ENCODE peak calls at places on chromosomes 7 and 10, in six cellular contexts. R is K562, H is A549, U is GM12878, W is HepG2, V is endothelial cell of umbilical vein. N is an unnamed sample.

GRCh38 chr7:44962483-44963251 is 16.1 kb downstream of the MYO1G start:
- DNase-seq in R (no peak), H (no peak), U (no peak), W (no peak), V (peak; percentile 27), N (peak; percentile 24)

GRCh38 chr7:135490783-135491182 is 19.1 kb downstream of the CNOT4 start:
- DNase-seq in R (peak; percentile 58), H (no peak), U (no peak), W (no peak), V (peak; percentile 52), N (no peak)

GRCh38 chr10:639001-639750 is 50.3 kb downstream of the DIP2C start:
- DNase-seq in R (no peak), H (no peak), U (no peak), W (no peak), V (no peak), N (no peak)

GRCh38 chr10:73304876-73305275 is 52.4 kb upstream of the MRPS16 start:
- DNase-seq in R (no peak), H (no peak), U (no peak), W (no peak), V (no peak), N (no peak)

GRCh38 chr10:5968037-5968680 is 9.2 kb downstream of the IL15RA start:
- DNase-seq in R (no peak), H (no peak), U (no peak), W (no peak), V (no peak), N (no peak)

GRCh38 chr7:20330797-20331230 is at the start of gene ITGB8:
- DNase-seq in R (no peak), H (peak; percentile 26), U (no peak), W (no peak), V (peak; percentile 61), N (no peak)

GRCh38 chr7:111439977-111440376 is 122.3 kb downstream of the IMMP2L start:
- DNase-seq in R (no peak), H (no peak), U (no peak), W (no peak), V (no peak), N (no peak)

GRCh38 chr10:3948843-3949242 is 163.8 kb upstream of the KLF6 start:
- DNase-seq in R (no peak), H (no peak), U (no peak), W (no peak), V (peak; percentile 83), N (peak; percentile 12)

GRCh38 chr7:47938574-47939165 is 9.6 kb downstream of the PKD1L1 start:
- DNase-seq in R (no peak), H (no peak), U (no peak), W (no peak), V (no peak), N (no peak)

GRCh38 chr7:15305002-15305600 is 256.7 kb downstream of the AGMO start:
- DNase-seq in R (peak; percentile 19), H (peak; percentile 3), U (no peak), W (peak; percentile 33), V (peak; percentile 65), N (peak; percentile 50)

GRCh38 chr10:77162697-77163096 is 474.9 kb downstream of the KCNMA1 start:
- DNase-seq in R (no peak), H (no peak), U (no peak), W (no peak), V (peak; percentile 48), N (no peak)

GRCh38 chr10:69242844-69243212 is 22.7 kb downstream of the HKDC1 start:
- DNase-seq in R (no peak), H (no peak), U (no peak), W (no peak), V (no peak), N (peak; percentile 57)

GRCh38 chr10:114394531-114394930 is 9.8 kb downstream of the AFAP1L2 start:
- DNase-seq in R (no peak), H (no peak), U (no peak), W (no peak), V (no peak), N (no peak)

GRCh38 chr7:128247640-128248194 is 6.6 kb downstream of the LEP start:
- DNase-seq in R (no peak), H (peak; percentile 23), U (no peak), W (no peak), V (no peak), N (peak; percentile 44)

GRCh38 chr10:90306187-90306586 is 551.7 kb downstream of the HTR7 start:
- DNase-seq in R (no peak), H (no peak), U (no peak), W (no peak), V (peak; percentile 98), N (no peak)

GRCh38 chr7:120856621-120857352 is 1.2 kb downstream of the TSPAN12 start:
- DNase-seq in R (peak; percentile 45), H (peak; percentile 29), U (peak; percentile 73), W (peak; percentile 18), V (peak; percentile 51), N (peak; percentile 29)

GRCh38 chr7:129741743-129742213 is 130.3 kb downstream of the NRF1 start:
- DNase-seq in R (no peak), H (no peak), U (no peak), W (no peak), V (peak; percentile 6), N (peak; percentile 24)

GRCh38 chr7:16846611-16847165 is 35.1 kb downstream of the AGR3 start:
- DNase-seq in R (no peak), H (no peak), U (no peak), W (no peak), V (no peak), N (no peak)

GRCh38 chr10:15795000-15795792 is 65.1 kb downstream of the MINDY3 start:
- DNase-seq in R (no peak), H (no peak), U (no peak), W (no peak), V (no peak), N (no peak)

GRCh38 chr7:67484244-67484751 is 487.7 kb downstream of the TYW1 start:
- DNase-seq in R (peak; percentile 73), H (peak; percentile 64), U (no peak), W (peak; percentile 63), V (peak; percentile 10), N (peak; percentile 80)

DNA sequence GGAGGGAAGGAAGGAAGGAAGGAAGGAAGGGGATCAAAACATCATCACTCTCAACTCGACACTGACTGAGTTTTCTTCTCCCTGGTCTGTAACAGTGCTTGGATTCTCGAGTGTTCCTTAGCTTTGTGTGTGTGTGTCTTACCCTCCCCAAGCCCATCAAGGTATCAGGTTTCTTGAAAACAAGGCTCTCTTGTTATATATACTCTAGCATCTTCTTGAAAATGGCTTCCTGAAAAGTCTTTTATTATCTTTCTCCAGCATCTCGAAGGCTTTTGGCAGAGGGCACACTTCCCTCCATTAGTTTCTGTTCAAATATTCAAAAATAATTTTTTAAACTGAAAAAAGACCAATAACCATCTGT is 13.4 kb downstream of the SERPINE1 start:
- DNase-seq in R (no peak), H (no peak), U (no peak), W (no peak), V (peak; percentile 37), N (no peak)
- TF ChIP-seq MYC in R (no peak), H (no peak), U (no peak), W (no peak), V (no peak), N (no peak)

DNA sequence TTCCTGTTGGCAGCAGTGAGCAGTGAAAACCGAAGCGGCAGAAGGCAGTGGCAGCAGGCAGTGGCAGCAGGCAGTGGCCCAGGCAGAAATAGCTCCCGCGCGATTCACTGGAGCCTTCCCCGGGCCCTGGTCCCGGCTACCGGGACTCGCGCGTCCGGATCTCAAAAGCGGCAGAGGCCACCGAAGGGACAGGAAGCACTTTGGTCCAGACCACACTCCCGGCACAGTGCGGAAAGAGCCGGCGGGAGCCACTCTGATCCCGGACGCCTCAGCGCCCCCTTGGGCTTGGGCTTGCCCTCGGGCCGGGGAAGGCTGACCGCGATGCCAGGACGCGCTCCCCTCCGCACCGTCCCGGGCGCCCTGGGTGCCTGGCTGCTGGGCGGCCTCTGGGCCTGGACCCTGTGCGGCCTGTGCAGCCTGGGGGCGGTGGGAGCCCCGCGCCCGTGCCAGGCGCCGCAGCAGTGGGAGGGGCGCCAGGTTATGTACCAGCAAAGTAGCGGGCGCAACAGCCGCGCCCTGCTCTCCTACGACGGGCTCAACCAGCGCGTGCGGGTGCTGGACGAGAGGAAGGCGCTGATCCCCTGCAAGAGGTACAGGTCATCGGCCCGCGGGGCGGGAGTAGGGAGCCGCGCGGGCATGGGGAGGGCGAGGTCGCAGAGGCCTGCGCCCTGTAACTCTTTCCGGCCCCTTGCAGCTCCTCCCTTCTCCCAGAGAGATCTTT is at the start of gene EPDR1:
- DNase-seq in R (no peak), H (peak; percentile 63), U (no peak), W (peak; percentile 74), V (no peak), N (peak; percentile 91)
- TF ChIP-seq POLR2A in R (no peak), H (peak; percentile 86), U (peak; percentile 63), W (peak; percentile 75), V (no peak), N (peak; percentile 80)

DNA sequence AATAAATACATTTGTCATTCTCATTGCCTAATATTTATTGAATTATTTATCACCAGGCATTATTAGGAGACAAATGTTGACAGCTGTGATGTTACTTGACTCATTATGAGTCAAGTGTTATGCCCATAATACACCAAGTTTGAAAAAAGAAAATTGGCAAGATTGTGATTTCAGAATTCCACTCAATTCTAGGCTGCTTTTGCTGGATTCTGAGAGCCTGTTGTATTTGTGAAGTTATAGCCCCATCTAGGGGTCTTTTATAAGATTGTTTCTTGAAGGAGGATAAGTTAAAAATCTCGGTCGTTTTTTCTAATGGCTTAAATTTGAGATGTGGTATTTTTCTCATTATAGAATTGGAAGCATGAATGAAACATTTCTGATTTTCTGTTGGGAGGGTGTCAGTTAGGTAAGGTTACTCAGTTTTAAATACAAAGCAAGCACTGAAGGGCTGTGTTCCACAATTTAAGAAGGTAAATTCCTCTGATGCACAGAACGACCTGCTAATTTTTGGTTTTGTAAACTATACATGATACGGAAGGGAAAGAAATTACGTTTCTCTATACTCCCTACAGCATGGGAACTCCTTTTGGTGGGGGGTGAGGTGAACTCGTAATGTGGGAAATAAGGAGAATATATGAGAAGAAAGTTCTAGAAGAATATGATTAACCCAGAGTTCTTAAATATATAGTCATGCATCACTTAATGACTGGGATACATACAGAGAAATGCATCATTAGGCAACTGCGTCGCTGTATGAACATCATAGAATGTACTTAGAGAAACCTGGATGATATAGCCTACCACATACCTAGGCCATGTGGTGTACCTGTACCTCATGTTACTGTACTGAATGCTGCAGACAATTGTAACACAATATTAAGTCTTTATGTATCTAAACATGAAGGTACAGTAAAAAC is 2.6 kb downstream of the STK31 start:
- DNase-seq in R (peak; percentile 44), H (peak; percentile 54), U (peak; percentile 3), W (peak; percentile 51), V (peak; percentile 58), N (peak; percentile 65)
- TF ChIP-seq MAX in R (no peak), H (no peak), U (no peak), W (no peak), V (no peak), N (no peak)

DNA sequence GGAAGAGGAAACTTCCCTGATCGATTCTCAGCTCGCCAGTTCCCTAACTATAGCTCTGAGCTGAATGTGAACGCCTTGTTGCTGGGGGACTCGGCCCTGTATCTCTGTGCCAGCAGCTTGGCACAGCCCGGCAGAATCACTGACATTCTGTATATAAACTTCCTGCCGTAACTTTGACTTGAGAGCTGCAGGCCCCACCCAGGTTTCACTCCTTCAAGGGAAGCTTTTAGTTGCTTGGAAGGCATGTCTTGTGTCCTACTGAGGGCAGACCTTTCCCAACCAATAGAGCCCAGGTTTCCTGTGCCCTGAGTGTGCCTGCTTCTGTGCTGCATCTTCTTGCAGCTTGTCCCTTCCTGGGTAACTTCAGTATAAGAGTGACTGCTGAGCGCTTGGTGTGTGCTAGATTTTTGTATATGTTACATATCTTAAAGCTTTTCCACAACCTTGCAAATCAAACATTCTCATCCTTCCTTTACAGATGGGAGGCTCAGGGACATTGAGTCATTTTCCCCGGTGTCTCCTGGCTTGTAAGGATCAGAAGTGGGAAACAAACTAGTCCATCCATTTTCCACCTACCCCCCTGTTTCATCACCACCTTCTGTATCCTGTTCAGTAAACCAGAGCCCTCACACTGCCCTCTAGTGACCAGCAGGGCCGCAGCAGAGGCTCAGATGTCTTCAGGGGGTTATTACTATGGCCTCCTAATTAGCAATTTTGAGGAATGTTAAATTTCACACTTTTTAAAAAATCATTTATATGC is 225.2 kb upstream of the PRSS58 start:
- DNase-seq in R (peak; percentile 49), H (peak; percentile 25), U (no peak), W (peak; percentile 7), V (peak; percentile 43), N (peak; percentile 75)
- TF ChIP-seq MYC in R (no peak), H (no peak), U (no peak), W (no peak), V (no peak), N (no peak)

N was measured in NB4.